ENCODE peak calls at places on chromosomes 6 and 20, in eight cellular contexts. N is A549, K is K562, M is stomach, C is transverse colon, P is GM12878, W is esophagus muscularis mucosa, I is ovary. U is an unnamed sample.

GRCh38 chr6:2738373-2738979 is 12.2 kb downstream of the MYLK4 start:
- DNase-seq in N (peak), K (peak), M (peak), C (peak), P (no peak), W (no peak), I (no peak), U (no peak)

GRCh38 chr20:49286689-49287551 is 9.1 kb upstream of the ZNFX1 start:
- DNase-seq in N (no peak), K (peak), M (no peak), C (peak), P (no peak), W (no peak), I (no peak), U (no peak)

GRCh38 chr20:37897008-37897548 is 5.8 kb upstream of the VSTM2L start:
- DNase-seq in N (no peak), K (peak), M (no peak), C (no peak), P (no peak), W (no peak), I (no peak), U (no peak)

GRCh38 chr6:134258849-134259306 is 59.0 kb downstream of the SGK1 start:
- DNase-seq in N (no peak), K (no peak), M (no peak), C (no peak), P (no peak), W (no peak), I (no peak), U (no peak)

GRCh38 chr6:158648682-158649131 is 1.1 kb upstream of the SYTL3 start:
- DNase-seq in N (no peak), K (no peak), M (peak), C (no peak), P (peak), W (peak), I (no peak), U (peak)

GRCh38 chr20:47762699-47763098 is 22.6 kb downstream of the SULF2 start:
- DNase-seq in N (no peak), K (no peak), M (no peak), C (no peak), P (no peak), W (no peak), I (no peak), U (no peak)

GRCh38 chr6:20203561-20204528 is 8.4 kb downstream of the MBOAT1 start:
- DNase-seq in N (no peak), K (peak), M (no peak), C (no peak), P (no peak), W (no peak), I (no peak), U (no peak)

GRCh38 chr6:159728552-159728951 is 1.2 kb downstream of the WTAP start:
- DNase-seq in N (no peak), K (peak), M (no peak), C (no peak), P (no peak), W (no peak), I (no peak), U (no peak)

GRCh38 chr20:63890201-63890576 is 4.7 kb upstream of the DNAJC5 start:
- DNase-seq in N (no peak), K (no peak), M (no peak), C (no peak), P (no peak), W (no peak), I (no peak), U (no peak)

GRCh38 chr20:47711046-47711752 is 74.1 kb downstream of the SULF2 start:
- DNase-seq in N (no peak), K (no peak), M (peak), C (peak), P (no peak), W (no peak), I (no peak), U (no peak)

GRCh38 chr6:113513086-113513485 is 344.1 kb upstream of the MARCKS start:
- DNase-seq in N (no peak), K (no peak), M (no peak), C (no peak), P (no peak), W (no peak), I (no peak), U (no peak)

GRCh38 chr6:21653323-21653722 is 59.8 kb downstream of the SOX4 start:
- DNase-seq in N (no peak), K (no peak), M (no peak), C (no peak), P (no peak), W (no peak), I (no peak), U (no peak)

GRCh38 chr6:27726620-27727023 is 185.6 kb downstream of the OR2B2 start:
- DNase-seq in N (peak), K (peak), M (no peak), C (no peak), P (no peak), W (no peak), I (no peak), U (no peak)

GRCh38 chr6:137798261-137798660 is 68.8 kb upstream of the TNFAIP3 start:
- DNase-seq in N (no peak), K (no peak), M (no peak), C (no peak), P (no peak), W (no peak), I (no peak), U (no peak)

GRCh38 chr6:98769546-98769945 is 64.8 kb upstream of the POU3F2 start:
- DNase-seq in N (peak), K (peak), M (no peak), C (no peak), P (no peak), W (no peak), I (no peak), U (no peak)

GRCh38 chr6:111171577-111172400 is 84.5 kb downstream of the SLC16A10 start:
- DNase-seq in N (no peak), K (no peak), M (no peak), C (no peak), P (no peak), W (no peak), I (no peak), U (no peak)

GRCh38 chr20:4601630-4602296 is 119.9 kb upstream of the PRND start:
- DNase-seq in N (no peak), K (no peak), M (no peak), C (peak), P (no peak), W (peak), I (no peak), U (peak)

DNA sequence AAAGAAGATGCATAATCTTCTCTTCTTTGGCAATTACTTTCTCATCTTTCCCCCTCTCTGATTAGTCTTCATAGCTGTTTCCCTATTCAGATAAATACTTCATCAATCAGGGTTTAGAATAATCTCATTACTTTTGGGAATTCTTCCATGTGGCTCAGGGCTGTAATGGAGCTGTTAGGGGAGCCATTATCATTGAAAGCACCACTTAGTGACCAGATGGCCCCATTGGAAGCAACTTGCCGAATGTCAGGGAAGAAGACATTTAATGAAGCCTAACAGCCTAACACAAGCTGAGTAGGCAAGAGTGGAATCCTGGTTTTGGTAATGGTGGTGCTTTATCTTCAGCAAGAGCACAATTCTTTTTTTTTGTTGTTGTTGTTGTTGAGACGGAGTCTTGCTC is 45.0 kb downstream of the TIAM2 start:
- DNase-seq in N (no peak), K (no peak), M (no peak), C (no peak), P (no peak), W (no peak), I (no peak), U (no peak)
- H3K27ac ChIP-seq in N (no peak), K (no peak), M (no peak), C (no peak), P (no peak), W (no peak), I (no peak), U (no peak)

DNA sequence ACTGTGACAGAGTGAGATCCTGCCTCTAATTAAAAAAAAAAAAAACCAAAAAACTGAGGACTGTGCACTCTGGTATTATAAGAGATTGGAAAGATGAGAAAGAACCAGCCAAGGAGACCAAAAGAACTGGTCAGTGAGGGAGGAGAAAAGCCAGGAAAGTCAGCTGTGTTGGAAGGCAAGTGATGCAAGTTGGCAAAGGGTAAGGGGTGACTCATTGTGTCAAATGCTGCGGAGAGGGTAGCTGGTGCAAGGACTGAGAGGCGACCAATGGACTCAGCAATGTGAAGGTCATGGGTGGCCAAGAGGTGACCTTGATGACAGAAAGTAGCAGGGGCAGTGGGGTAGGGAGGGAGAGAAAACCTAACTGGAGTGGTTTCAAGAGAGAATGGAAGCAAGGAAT is 27.4 kb upstream of the LRRN4 start:
- DNase-seq in N (no peak), K (no peak), M (no peak), C (no peak), P (no peak), W (no peak), I (no peak), U (no peak)
- TF ChIP-seq EP300 in N (no peak), K (no peak), M (no peak), C (no peak), P (no peak), W (no peak), I (no peak), U (no peak)

DNA sequence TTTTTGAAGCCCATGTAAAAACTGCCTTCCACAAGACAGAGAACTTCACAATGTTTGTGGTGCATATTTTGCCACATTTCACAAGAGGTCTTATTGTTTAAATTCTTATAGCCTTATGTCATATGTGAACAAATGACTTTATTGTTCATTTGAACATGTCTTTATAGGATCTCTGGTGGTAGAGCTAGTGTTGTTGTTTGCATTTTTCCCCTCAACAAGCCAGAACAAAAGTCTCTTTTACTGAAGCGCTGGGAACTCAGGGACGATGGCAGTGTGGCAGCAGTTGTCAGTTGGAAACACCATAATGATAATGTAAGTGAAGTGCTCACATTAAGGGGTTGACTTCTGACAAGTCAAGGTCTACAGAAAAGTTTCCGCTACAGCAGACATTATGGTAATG is 179.9 kb downstream of the GJA10 start:
- DNase-seq in N (no peak), K (no peak), M (no peak), C (no peak), P (no peak), W (no peak), I (no peak), U (no peak)
- H3K27ac ChIP-seq in N (no peak), K (no peak), M (no peak), C (no peak), P (no peak), W (no peak), I (no peak), U (no peak)

DNA sequence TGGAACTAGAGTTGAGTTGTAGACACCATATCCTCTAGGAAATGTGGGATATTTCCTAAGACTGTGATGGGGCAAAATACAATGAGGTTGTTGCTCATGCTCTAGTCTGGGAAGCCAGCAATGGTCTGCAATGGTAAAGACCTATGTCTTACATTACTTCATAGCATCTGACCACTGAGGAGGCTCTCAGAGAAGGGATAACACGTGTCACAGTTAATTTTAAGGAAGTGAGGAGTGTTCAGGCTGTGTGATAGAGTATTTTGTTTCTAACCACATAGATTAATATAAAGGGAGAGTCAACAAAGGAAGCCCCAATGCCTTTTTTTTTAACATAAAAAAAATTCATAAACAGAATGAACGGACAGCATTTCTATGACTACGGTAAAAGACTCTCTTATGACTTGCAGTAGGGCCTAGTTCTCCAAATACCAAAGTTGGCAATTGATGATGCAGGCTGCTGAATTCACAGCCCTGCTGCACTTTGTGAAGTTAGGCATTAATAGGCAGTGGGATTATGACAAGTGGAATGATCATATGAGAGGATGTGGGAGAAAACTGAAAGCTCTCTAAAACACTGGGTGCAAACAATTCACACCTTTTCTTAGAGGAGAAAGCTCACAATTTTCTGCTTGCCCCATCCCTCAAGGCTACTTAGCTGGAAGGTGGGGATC is 13.7 kb downstream of the KCNS1 start:
- DNase-seq in N (no peak), K (no peak), M (no peak), C (no peak), P (no peak), W (no peak), I (no peak), U (no peak)
- TF ChIP-seq EP300 in N (no peak), K (no peak), M (no peak), C (no peak), P (no peak), W (no peak), I (no peak), U (no peak)

GRCh38 chr6:148272597-148272996 is 70.0 kb upstream of the SASH1 start:
- DNase-seq in N (no peak), K (no peak), M (no peak), C (no peak), P (no peak), W (no peak), I (no peak), U (no peak)
- H3K27ac ChIP-seq in N (no peak), K (no peak), M (no peak), C (no peak), P (no peak), W (no peak), I (no peak), U (no peak)

U was measured in sigmoid colon.